ENCODE peak calls at places on chromosomes 12 and 14, in four cellular contexts. P is SW480, I is hippocampal formation, W is ecto neural progenitor cell. J is an unnamed sample.

GRCh38 chr12:65155784-65156183 is 13.6 kb upstream of the LEMD3 start:
- DNase-seq in I (no peak), W (no peak), P (no peak), J (no peak)

GRCh38 chr12:131912526-131913274 is 16.4 kb upstream of the PUS1 start:
- DNase-seq in P (peak), I (no peak), W (no peak), J (peak)

GRCh38 chr14:64566651-64567122 is 16.9 kb downstream of the PPP1R36 start:
- DNase-seq in I (no peak), W (no peak), P (no peak), J (no peak)

GRCh38 chr12:46107591-46107990 is 117.2 kb upstream of the SCAF11 start:
- DNase-seq in P (no peak), I (no peak), W (no peak), J (no peak)

GRCh38 chr12:121216102-121216501 is 6.2 kb downstream of the P2RX4 start:
- DNase-seq in W (no peak), I (no peak), P (no peak), J (no peak)

GRCh38 chr14:87131879-87132278 is 861.1 kb downstream of the GALC start:
- DNase-seq in P (peak), W (no peak), I (no peak), J (no peak)

GRCh38 chr14:44565968-44566367 is 58.9 kb upstream of the FSCB start:
- DNase-seq in P (no peak), W (no peak), I (no peak), J (no peak)

GRCh38 chr12:69977991-69978390 is 153.0 kb downstream of the MYRFL start:
- DNase-seq in P (no peak), I (no peak), W (no peak), J (no peak)

GRCh38 chr12:124545508-124546418 is 21.6 kb downstream of the NCOR2 start:
- DNase-seq in I (no peak), P (no peak), W (no peak), J (no peak)

GRCh38 chr12:82124711-82125110 is 233.5 kb downstream of the CCDC59 start:
- DNase-seq in P (no peak), I (no peak), W (no peak), J (peak)

GRCh38 chr14:21101802-21102413 is 1.0 kb downstream of the TMEM253 start:
- DNase-seq in I (no peak), P (no peak), W (no peak), J (no peak)

GRCh38 chr12:69475237-69475984 is 5.2 kb downstream of the FRS2 start:
- DNase-seq in P (no peak), W (peak), I (no peak), J (peak)

GRCh38 chr14:57637901-57638300 is 144.2 kb upstream of the CCDC198 start:
- DNase-seq in W (no peak), P (no peak), I (no peak), J (no peak)

GRCh38 chr12:129467289-129467688 is 436.5 kb downstream of the TMEM132D start:
- DNase-seq in W (no peak), P (no peak), I (no peak), J (no peak)

GRCh38 chr12:2493086-2493485 is 301.7 kb upstream of the FKBP4 start:
- DNase-seq in I (no peak), W (no peak), P (no peak), J (no peak)

GRCh38 chr12:63968685-63969084 is 124.2 kb downstream of the SRGAP1 start:
- DNase-seq in W (no peak), I (peak), P (no peak), J (no peak)

GRCh38 chr12:121295123-121295745 is 1.3 kb downstream of the CAMKK2 start:
- DNase-seq in W (no peak), P (no peak), I (no peak), J (no peak)

GRCh38 chr14:104085032-104085888 is at the start of gene ASPG:
- DNase-seq in W (peak), P (no peak), I (no peak), J (no peak)

GRCh38 chr14:89540830-89541470 is 123.9 kb upstream of the FOXN3 start:
- DNase-seq in W (no peak), P (no peak), I (no peak), J (peak)

GRCh38 chr12:49019435-49020317 is 1.1 kb upstream of the PRKAG1 start:
- DNase-seq in W (no peak), I (no peak), P (peak), J (no peak)

GRCh38 chr12:119804011-119804641 is 73.0 kb downstream of the CIT start:
- DNase-seq in I (peak), P (peak), W (peak), J (no peak)

GRCh38 chr14:100307215-100308111 is 1.2 kb upstream of the SLC25A29 start:
- DNase-seq in W (peak), I (no peak), P (no peak), J (no peak)

GRCh38 chr12:123397400-123397799 is 13.5 kb downstream of the KMT5A start:
- DNase-seq in I (peak), W (no peak), P (no peak), J (no peak)

GRCh38 chr14:73755434-73756014 is 41.3 kb upstream of the PNMA1 start:
- DNase-seq in P (no peak), W (peak), I (peak), J (no peak)

GRCh38 chr12:11729008-11729407 is 79.5 kb downstream of the ETV6 start:
- DNase-seq in W (no peak), I (no peak), P (no peak), J (no peak)

GRCh38 chr12:66688836-66689439 is 10.1 kb upstream of the GRIP1 start:
- DNase-seq in I (no peak), W (peak), P (peak), J (peak)

GRCh38 chr12:51976376-51977160 is 25.1 kb downstream of the ACVR1B start:
- DNase-seq in W (no peak), I (no peak), P (no peak), J (no peak)

GRCh38 chr12:20444595-20445170 is 76.3 kb downstream of the PDE3A start:
- DNase-seq in P (no peak), I (no peak), W (no peak), J (no peak)

GRCh38 chr12:54206807-54207206 is 18.0 kb upstream of the SMUG1 start:
- DNase-seq in W (no peak), P (no peak), I (no peak), J (no peak)

GRCh38 chr14:95340201-95340697 is 20.5 kb upstream of the CLMN start:
- DNase-seq in W (no peak), I (no peak), P (peak), J (no peak)

GRCh38 chr12:7642287-7642686 is 23.4 kb downstream of the APOBEC1 start:
- DNase-seq in I (no peak), W (peak), P (no peak), J (no peak)

GRCh38 chr12:115155665-115156645 is 472.0 kb upstream of the TBX3 start:
- DNase-seq in W (no peak), I (no peak), P (peak), J (no peak)

GRCh38 chr14:95876769-95877490 is at the start of gene TUNAR:
- DNase-seq in W (peak), P (no peak), I (no peak), J (no peak)

GRCh38 chr12:100987552-100988277 is 193.1 kb downstream of the ANO4 start:
- DNase-seq in W (peak), P (peak), I (no peak), J (peak)

GRCh38 chr14:68464716-68465115 is 328.2 kb downstream of the ZFP36L1 start:
- DNase-seq in I (no peak), P (peak), W (no peak), J (no peak)

GRCh38 chr12:9673404-9674225 is 4.1 kb downstream of the CLEC2D start:
- DNase-seq in P (peak), I (no peak), W (no peak), J (peak)

GRCh38 chr12:130104114-130104513 is 58.1 kb upstream of the FZD10 start:
- DNase-seq in I (no peak), P (no peak), W (no peak), J (no peak)

GRCh38 chr12:62113366-62114011 is 146.7 kb upstream of the USP15 start:
- DNase-seq in P (no peak), I (no peak), W (peak), J (no peak)

J was measured in retinal pigment epithelial cell.